ENCODE peak calls at places on chromosomes 2 and 18, in six cellular contexts. A, P, L, T, W and S are unnamed samples.
A peak's percentile ranks its signal among the peaks of the same experiment; 100 is the strongest.

GRCh38 chr2:161245237-161245505 is 63.1 kb upstream of the PSMD14 start:
- DNase-seq in P (no peak), L (no peak), A (no peak), W (no peak), T (no peak), S (no peak)

GRCh38 chr18:56302161-56302560 is 336.2 kb downstream of the TXNL1 start:
- DNase-seq in P (no peak), L (no peak), T (no peak), W (no peak), A (no peak), S (no peak)

GRCh38 chr2:176178271-176178806 is 10.1 kb upstream of the HOXD1 start:
- DNase-seq in T (no peak), A (no peak), L (no peak), W (peak; percentile 64), P (peak; percentile 72), S (no peak)

GRCh38 chr2:30417253-30417652 is 29.8 kb upstream of the LCLAT1 start:
- DNase-seq in A (peak; percentile 33), W (peak; percentile 25), P (peak; percentile 45), T (no peak), L (no peak), S (no peak)

GRCh38 chr2:238024986-238025385 is 35.8 kb upstream of the SCLY start:
- DNase-seq in T (no peak), A (no peak), L (no peak), W (no peak), P (no peak), S (no peak)

GRCh38 chr18:53687002-53687401 is 537.5 kb downstream of the MBD2 start:
- DNase-seq in W (no peak), T (no peak), A (no peak), P (peak; percentile 16), L (no peak), S (no peak)

GRCh38 chr2:3288455-3289163 is 89.0 kb downstream of the EIPR1 start:
- DNase-seq in L (no peak), W (no peak), A (no peak), T (peak; percentile 16), P (no peak), S (no peak)

GRCh38 chr18:55830490-55830889 is 242.5 kb upstream of the TCF4 start:
- DNase-seq in T (no peak), P (peak; percentile 4), A (peak; percentile 91), L (no peak), W (no peak), S (no peak)

GRCh38 chr18:9594782-9595181 is 19.6 kb downstream of the PPP4R1 start:
- DNase-seq in L (no peak), W (peak; percentile 17), T (no peak), P (no peak), A (no peak), S (no peak)

GRCh38 chr2:201837824-201838340 is 31.5 kb downstream of the CDK15 start:
- DNase-seq in L (no peak), W (no peak), P (no peak), T (no peak), A (no peak), S (no peak)

GRCh38 chr18:10232062-10232461 is 222.4 kb upstream of the APCDD1 start:
- DNase-seq in L (no peak), P (no peak), A (no peak), T (no peak), W (no peak), S (no peak)

GRCh38 chr2:28389399-28390240 is 3.0 kb upstream of the FOSL2 start:
- DNase-seq in A (no peak), T (no peak), W (no peak), P (peak; percentile 47), L (no peak), S (no peak)

GRCh38 chr2:28391564-28392296 is 928 bp upstream of the FOSL2 start:
- DNase-seq in A (peak; percentile 86), T (peak; percentile 93), P (peak; percentile 80), L (peak; percentile 65), W (peak; percentile 98), S (peak; percentile 95)

GRCh38 chr2:28392297-28393114 is at the start of gene FOSL2:
- DNase-seq in A (peak; percentile 98), P (peak; percentile 95), W (peak; percentile 97), L (peak; percentile 99), T (peak; percentile 96), S (peak; percentile 98)

GRCh38 chr2:28390857-28391563 is 1.6 kb upstream of the FOSL2 start:
- DNase-seq in T (peak; percentile 81), A (peak; percentile 52), W (peak; percentile 88), P (peak; percentile 55), L (no peak), S (peak; percentile 80)

DNA sequence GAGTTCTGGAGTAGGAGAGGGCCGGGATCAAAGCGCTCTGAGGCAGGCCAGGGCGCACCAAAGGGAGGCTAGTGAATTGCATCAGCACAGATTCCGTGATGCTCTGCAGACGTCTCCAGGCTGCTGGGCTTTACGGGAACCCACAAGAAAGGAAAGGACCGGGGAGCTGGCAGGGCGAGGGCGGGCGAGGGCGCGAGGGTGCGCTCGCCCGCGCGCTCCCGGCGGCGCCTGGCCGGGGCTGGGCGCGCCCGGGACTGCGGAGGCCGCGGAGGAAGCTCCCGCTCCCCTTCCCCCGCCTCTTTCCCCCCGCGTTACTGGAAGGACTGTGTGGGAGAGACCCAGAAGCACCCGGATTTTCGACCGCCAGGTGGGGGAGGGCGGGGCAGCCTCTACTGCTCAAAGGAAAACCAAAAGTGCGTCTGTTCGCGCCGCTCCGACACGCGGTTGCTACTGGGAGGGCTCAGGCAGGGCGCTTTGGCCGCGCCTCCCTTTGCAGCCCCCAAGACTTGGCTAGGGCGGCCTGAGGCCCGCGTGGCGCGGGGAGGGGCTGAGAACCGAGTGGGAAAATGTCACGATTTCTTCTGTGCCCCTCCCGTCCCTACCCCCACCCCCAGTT is 2.3 kb upstream of the FOSL2 start:
- DNase-seq in A (peak; percentile 83), L (peak; percentile 70), P (peak; percentile 77), T (peak; percentile 92), W (peak; percentile 90), S (peak; percentile 93)
- TF ChIP-seq POLR2AphosphoS5 in A (no peak), L (peak; percentile 58), P (no peak), T (peak; percentile 76), W (peak; percentile 79), S (peak; percentile 64)

GRCh38 chr2:64204006-64204632 is 59.9 kb upstream of the PELI1 start:
- DNase-seq in P (peak; percentile 28), A (peak; percentile 52), W (peak; percentile 25), T (no peak), L (no peak), S (no peak)

GRCh38 chr2:64204716-64205115 is 60.5 kb upstream of the PELI1 start:
- DNase-seq in L (no peak), A (no peak), T (no peak), W (no peak), P (no peak), S (no peak)

GRCh38 chr2:64203131-64204005 is 59.1 kb upstream of the PELI1 start:
- DNase-seq in A (no peak), L (no peak), T (no peak), W (no peak), P (no peak), S (no peak)

GRCh38 chr2:64201086-64201627 is 56.9 kb upstream of the PELI1 start:
- DNase-seq in P (no peak), A (no peak), W (no peak), L (no peak), T (no peak), S (no peak)

GRCh38 chr2:64202206-64202864 is 58.1 kb upstream of the PELI1 start:
- DNase-seq in L (no peak), W (no peak), A (no peak), T (no peak), P (peak; percentile 39), S (peak; percentile 39)
- TF ChIP-seq POLR2AphosphoS5 in L (no peak), W (peak; percentile 57), A (no peak), T (peak; percentile 19), P (no peak), S (peak; percentile 82)

GRCh38 chr2:60926751-60927568 is 45.6 kb downstream of the REL start:
- DNase-seq in W (no peak), L (no peak), A (peak; percentile 86), T (no peak), P (no peak), S (no peak)

DNA sequence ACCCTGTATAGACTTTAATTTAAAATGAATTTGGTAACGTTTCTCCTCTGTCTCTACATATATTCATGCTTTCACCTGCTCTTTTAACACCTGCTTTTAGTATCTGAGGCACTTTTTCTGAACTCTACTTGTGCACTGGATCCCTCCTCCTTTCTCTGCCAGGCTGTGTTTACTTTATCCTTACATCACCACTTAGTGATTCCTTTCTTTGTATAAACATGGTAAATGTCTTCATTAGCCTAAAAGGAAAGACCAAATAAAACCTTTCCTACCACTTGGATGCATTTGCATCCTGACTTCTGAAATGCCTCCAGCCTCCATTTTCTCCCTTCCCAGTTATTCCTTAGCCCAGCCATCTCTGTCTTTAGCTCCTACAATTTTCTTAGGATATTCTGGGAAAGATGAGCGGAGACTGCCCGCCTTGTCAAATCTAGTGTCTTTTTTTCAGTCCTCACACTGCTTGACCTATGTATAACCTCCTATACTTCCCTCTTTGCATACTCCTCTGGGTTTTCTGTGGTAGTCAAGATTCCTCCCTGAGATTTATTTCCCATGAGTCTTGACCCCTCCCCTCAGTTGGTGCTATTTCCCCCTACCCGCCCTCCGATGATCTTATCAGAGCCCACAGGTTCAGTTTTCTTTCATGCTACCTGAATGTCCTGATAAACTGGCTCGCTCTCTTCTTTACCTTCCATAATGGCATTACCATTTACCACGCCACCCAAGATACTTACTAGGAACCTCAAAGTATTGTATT is 44.8 kb downstream of the REL start:
- DNase-seq in P (peak; percentile 28), L (no peak), W (no peak), A (no peak), T (no peak), S (no peak)
- TF ChIP-seq POLR2AphosphoS5 in P (no peak), L (no peak), W (no peak), A (no peak), T (no peak), S (no peak)

GRCh38 chr2:229980440-229981184 is 58.3 kb downstream of the FBXO36 start:
- DNase-seq in T (peak; percentile 72), P (peak; percentile 67), L (no peak), W (peak; percentile 25), A (peak; percentile 19), S (peak; percentile 90)
- TF ChIP-seq POLR2AphosphoS5 in T (no peak), P (no peak), L (no peak), W (no peak), A (no peak), S (peak; percentile 82)

DNA sequence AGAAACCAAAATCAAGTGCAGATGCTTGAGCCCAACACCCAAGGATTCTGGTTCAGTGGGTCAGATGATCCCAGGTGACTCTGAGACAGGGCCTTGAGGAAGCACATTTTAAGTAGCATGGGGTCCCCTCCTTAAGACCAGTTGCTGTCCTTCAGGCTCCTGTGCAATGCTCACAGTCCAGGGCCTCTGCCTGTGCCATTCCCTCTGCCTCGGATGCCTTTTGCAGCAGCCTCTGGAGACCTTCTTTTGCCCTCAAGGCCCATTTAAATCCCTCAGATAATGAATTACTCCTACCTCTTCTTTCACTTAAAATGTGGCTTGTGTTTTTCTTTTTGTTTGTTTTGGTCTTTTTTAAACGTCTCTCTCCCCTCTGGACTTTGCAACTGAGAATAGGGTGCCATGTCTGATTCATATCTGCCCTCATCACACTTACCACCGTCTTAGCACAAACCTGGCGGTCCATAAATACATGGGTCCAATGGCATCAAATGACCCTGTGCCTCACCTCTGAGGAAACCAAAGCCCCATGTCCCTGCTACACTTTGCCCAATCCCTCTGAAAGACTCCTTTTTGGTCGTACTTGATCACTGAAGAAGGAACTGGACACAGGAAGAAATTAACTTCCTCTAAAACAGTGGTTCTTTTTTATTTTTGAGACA is 14.2 kb downstream of the ACTG2 start:
- DNase-seq in L (no peak), P (no peak), T (no peak), A (no peak), W (no peak), S (no peak)
- TF ChIP-seq POLR2AphosphoS5 in L (no peak), P (no peak), T (no peak), A (no peak), W (no peak), S (no peak)